ENCODE peak calls at places on chromosomes 13 and 19, in nine cellular contexts. E is stomach, F is mammary epithelial cell, M is ascending aorta, S is endodermal cell, X is tibial nerve, Q is breast epithelium, C is adrenal gland, H is ovary. U is an unnamed sample. For H3K4me1, the result is how much of the 10 kb centered on the place peaks cover.

GRCh38 chr13:60016229-60016628 is 147.5 kb downstream of the DIAPH3 start:
- DNase-seq in E (no peak), F (peak), M (no peak), S (no peak), X (no peak), Q (no peak), C (no peak), H (no peak), U (no peak)

GRCh38 chr19:18291590-18292459 is 10.4 kb upstream of the JUND start:
- DNase-seq in E (peak), F (peak), M (peak), S (peak), X (peak), Q (peak), C (peak), H (peak), U (peak)

GRCh38 chr19:18741566-18742121 is 49.5 kb downstream of the COMP start:
- DNase-seq in E (peak), F (no peak), M (no peak), S (no peak), X (no peak), Q (peak), C (no peak), H (peak), U (peak)

GRCh38 chr13:20487927-20488326 is 37.7 kb downstream of the CRYL1 start:
- DNase-seq in E (no peak), F (no peak), M (no peak), S (no peak), X (no peak), Q (no peak), C (no peak), H (no peak), U (no peak)

GRCh38 chr19:16175954-16176353 is 2.6 kb upstream of the CIB3 start:
- DNase-seq in E (no peak), F (no peak), M (no peak), S (no peak), X (no peak), Q (no peak), C (no peak), H (no peak), U (no peak)

GRCh38 chr19:44792286-44792685 is 14.6 kb downstream of the CBLC start:
- DNase-seq in E (no peak), F (no peak), M (no peak), S (no peak), X (no peak), Q (no peak), C (no peak), H (no peak), U (no peak)

GRCh38 chr19:31350033-31350692 is 927 bp upstream of the TSHZ3 start:
- DNase-seq in E (no peak), F (no peak), M (no peak), S (no peak), X (no peak), Q (no peak), C (no peak), H (peak), U (no peak)

GRCh38 chr13:85693889-85694511 is 105.2 kb downstream of the SLITRK6 start:
- DNase-seq in E (no peak), F (no peak), M (no peak), S (peak), X (no peak), Q (no peak), C (no peak), H (no peak), U (no peak)

GRCh38 chr13:46903748-46904147 is 6.9 kb upstream of the HTR2A start:
- DNase-seq in E (no peak), F (peak), M (no peak), S (no peak), X (no peak), Q (no peak), C (no peak), H (no peak), U (no peak)

GRCh38 chr13:40406405-40407138 is 259.9 kb downstream of the FOXO1 start:
- DNase-seq in E (no peak), F (peak), M (no peak), S (no peak), X (no peak), Q (no peak), C (no peak), H (no peak), U (no peak)

GRCh38 chr19:39196860-39197562 is at the start of gene NCCRP1:
- DNase-seq in E (no peak), F (no peak), M (no peak), S (peak), X (no peak), Q (no peak), C (no peak), H (no peak), U (no peak)

GRCh38 chr19:39193785-39194184 is 3.0 kb upstream of the NCCRP1 start:
- DNase-seq in E (peak), F (no peak), M (no peak), S (no peak), X (no peak), Q (no peak), C (no peak), H (no peak), U (no peak)

GRCh38 chr19:39196320-39196719 is 444 bp upstream of the NCCRP1 start:
- DNase-seq in E (no peak), F (no peak), M (no peak), S (peak), X (no peak), Q (no peak), C (no peak), H (no peak), U (no peak)

GRCh38 chr19:39195755-39196154 is 1.0 kb upstream of the NCCRP1 start:
- DNase-seq in E (peak), F (no peak), M (no peak), S (no peak), X (no peak), Q (no peak), C (no peak), H (no peak), U (no peak)

GRCh38 chr19:39194832-39195542 is 1.8 kb upstream of the NCCRP1 start:
- DNase-seq in E (no peak), F (no peak), M (no peak), S (no peak), X (no peak), Q (no peak), C (no peak), H (no peak), U (no peak)
- H3K4me1 ChIP-seq in E (under half), F (under half), M (under half), S (under half), X (under half), Q (under half), C (under half), H (under half), U (under half)

DNA sequence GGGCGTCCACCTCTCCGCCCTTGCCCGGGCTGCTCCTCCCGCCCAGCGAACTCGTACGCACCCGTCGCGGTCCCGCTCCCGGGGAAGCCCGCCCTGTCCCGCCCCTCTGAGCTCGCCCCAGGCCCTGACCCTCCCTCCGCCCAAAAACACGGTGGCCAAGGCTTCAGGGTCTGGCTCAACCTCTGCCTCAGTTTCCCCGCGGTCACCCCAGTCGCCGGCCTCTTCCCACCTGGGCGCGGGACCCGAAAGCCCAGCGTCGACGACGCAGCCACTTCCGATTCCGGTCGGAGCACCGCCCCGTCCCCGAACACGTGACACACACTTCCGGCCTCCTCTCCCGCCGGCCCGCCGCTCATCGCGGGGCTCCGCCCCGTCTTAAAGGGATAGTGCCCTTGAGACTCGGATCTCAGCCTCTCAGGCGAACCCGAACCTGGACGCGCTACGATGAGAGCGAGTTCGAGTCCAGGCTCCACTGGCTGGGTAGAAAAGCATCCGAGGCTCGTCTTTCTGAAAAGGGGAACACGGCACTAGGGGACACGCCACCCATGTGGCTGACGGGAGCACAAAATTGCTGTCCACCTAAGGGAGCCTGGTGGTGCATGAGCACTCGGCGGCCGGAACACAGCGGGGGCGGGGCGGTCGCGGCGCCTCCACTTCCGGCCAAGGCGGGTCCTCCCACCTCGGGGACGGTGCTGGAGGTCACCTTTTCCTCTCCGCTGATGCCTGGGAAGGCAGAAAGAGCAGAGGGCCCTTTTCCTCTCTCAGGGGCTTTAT is at the start of gene C19orf25:
- DNase-seq in E (peak), F (peak), M (peak), S (peak), X (peak), Q (peak), C (peak), H (peak), U (peak)
- TF ChIP-seq CTCF in E (no peak), F (no peak), M (no peak), S (no peak), X (no peak), Q (no peak), C (no peak), H (no peak), U (no peak)

GRCh38 chr19:42440357-42441046 is 2.2 kb downstream of the CXCL17 start:
- DNase-seq in E (peak), F (peak), M (no peak), S (peak), X (peak), Q (no peak), C (peak), H (peak), U (peak)
- H3K27ac ChIP-seq in E (peak), F (no peak), M (no peak), S (no peak), X (no peak), Q (peak), C (no peak), H (no peak), U (peak)

GRCh38 chr19:13026478-13026999 is 31.3 kb downstream of the NFIX start:
- DNase-seq in E (peak), F (peak), M (no peak), S (no peak), X (no peak), Q (no peak), C (no peak), H (no peak), U (no peak)
- H3K4me1 ChIP-seq in E (half or more), F (half or more), M (under half), S (under half), X (under half), Q (under half), C (under half), H (under half), U (under half)

GRCh38 chr13:44241638-44242037 is 132.0 kb upstream of the SERP2 start:
- DNase-seq in E (no peak), F (no peak), M (no peak), S (no peak), X (no peak), Q (no peak), C (no peak), H (no peak), U (no peak)

GRCh38 chr13:44244288-44244687 is 129.3 kb upstream of the SERP2 start:
- DNase-seq in E (no peak), F (peak), M (no peak), S (no peak), X (no peak), Q (no peak), C (no peak), H (no peak), U (no peak)

GRCh38 chr13:44238011-44238421 is 135.6 kb upstream of the SERP2 start:
- DNase-seq in E (no peak), F (peak), M (no peak), S (no peak), X (no peak), Q (no peak), C (no peak), H (no peak), U (no peak)

GRCh38 chr13:44240611-44241010 is 133.0 kb upstream of the SERP2 start:
- DNase-seq in E (no peak), F (no peak), M (no peak), S (no peak), X (no peak), Q (no peak), C (no peak), H (no peak), U (no peak)

GRCh38 chr13:44243198-44243852 is 130.3 kb upstream of the SERP2 start:
- DNase-seq in E (peak), F (peak), M (no peak), S (peak), X (no peak), Q (peak), C (peak), H (no peak), U (no peak)
- TF ChIP-seq CTCF in E (no peak), F (no peak), M (peak), S (peak), X (no peak), Q (no peak), C (peak), H (no peak), U (peak)

GRCh38 chr13:74133657-74134201 is 475 bp downstream of the KLF12 start:
- DNase-seq in E (peak), F (peak), M (peak), S (peak), X (peak), Q (peak), C (peak), H (peak), U (peak)

GRCh38 chr13:74132152-74132767 is 1.9 kb downstream of the KLF12 start:
- DNase-seq in E (no peak), F (peak), M (no peak), S (no peak), X (no peak), Q (no peak), C (no peak), H (no peak), U (no peak)

GRCh38 chr13:74129500-74130144 is 4.6 kb downstream of the KLF12 start:
- DNase-seq in E (no peak), F (peak), M (no peak), S (no peak), X (no peak), Q (no peak), C (no peak), H (no peak), U (no peak)

GRCh38 chr13:74132768-74133656 is 1.2 kb downstream of the KLF12 start:
- DNase-seq in E (peak), F (peak), M (no peak), S (peak), X (no peak), Q (no peak), C (peak), H (peak), U (no peak)

GRCh38 chr13:74131206-74131605 is 3.0 kb downstream of the KLF12 start:
- DNase-seq in E (no peak), F (no peak), M (no peak), S (no peak), X (no peak), Q (no peak), C (no peak), H (no peak), U (no peak)
- H3K27ac ChIP-seq in E (no peak), F (no peak), M (peak), S (no peak), X (peak), Q (peak), C (no peak), H (no peak), U (peak)

GRCh38 chr13:99289674-99290337 is 17.4 kb downstream of the GPR183 start:
- DNase-seq in E (no peak), F (no peak), M (no peak), S (no peak), X (no peak), Q (no peak), C (no peak), H (no peak), U (no peak)
- H3K4me1 ChIP-seq in E (under half), F (under half), M (under half), S (under half), X (under half), Q (under half), C (under half), H (under half), U (under half)

U was measured in lung.